ENCODE peak calls at places on chromosomes 7 and 10, in ten cellular contexts. I is activated B cell treated with CpG ODN at 0.5 μM for 24 hours; L is A549; P is heart left ventricle; M is lower leg skin; E is MCF 10A; Y is CD4-positive, alpha-beta T cell; J is BE2C; W is left ventricle myocardium inferior; G is endothelial cell. T is an unnamed sample.

GRCh38 chr10:43781480-43782361 is 133.0 kb upstream of the ZNF32 start:
- DNase-seq in I (no peak), L (no peak), P (no peak), M (peak; percentile 84), E (no peak), Y (no peak), J (peak; percentile 61), W (no peak), G (no peak), T (no peak)

GRCh38 chr10:90945496-90946070 is 24.7 kb upstream of the ANKRD1 start:
- DNase-seq in I (no peak), L (no peak), P (no peak), M (no peak), E (no peak), Y (no peak), J (no peak), W (no peak), G (no peak), T (no peak)

GRCh38 chr7:51186531-51186930 is 130.1 kb downstream of the COBL start:
- DNase-seq in I (no peak), L (no peak), P (peak; percentile 76), M (no peak), E (no peak), Y (no peak), J (no peak), W (peak; percentile 44), G (no peak), T (no peak)

GRCh38 chr7:151503902-151504714 is 15.6 kb downstream of the RHEB start:
- DNase-seq in I (no peak), L (peak; percentile 78), P (no peak), M (no peak), E (peak; percentile 95), Y (no peak), J (no peak), W (no peak), G (no peak), T (no peak)

GRCh38 chr10:93758911-93759410 is 1.2 kb downstream of the LGI1 start:
- DNase-seq in I (no peak), L (no peak), P (no peak), M (no peak), E (no peak), Y (no peak), J (no peak), W (no peak), G (no peak), T (no peak)

GRCh38 chr10:96588060-96588554 is 1.3 kb upstream of the TM9SF3 start:
- DNase-seq in I (no peak), L (no peak), P (no peak), M (no peak), E (no peak), Y (no peak), J (no peak), W (no peak), G (no peak), T (peak; percentile 32)

GRCh38 chr10:128843972-128844371 is 623.1 kb upstream of the MGMT start:
- DNase-seq in I (no peak), L (no peak), P (no peak), M (no peak), E (peak; percentile 25), Y (no peak), J (no peak), W (no peak), G (no peak), T (no peak)

GRCh38 chr7:77328669-77329068 is 87.5 kb downstream of the GSAP start:
- DNase-seq in I (no peak), L (no peak), P (no peak), M (no peak), E (no peak), Y (no peak), J (no peak), W (no peak), G (no peak), T (no peak)

GRCh38 chr10:17453377-17454091 is 861 bp downstream of the ST8SIA6 start:
- DNase-seq in I (no peak), L (peak; percentile 46), P (peak; percentile 49), M (peak; percentile 86), E (peak; percentile 70), Y (peak; percentile 21), J (no peak), W (peak; percentile 28), G (peak; percentile 42), T (peak; percentile 53)

GRCh38 chr7:102426268-102427031 is 6.9 kb upstream of the ORAI2 start:
- DNase-seq in I (peak; percentile 62), L (no peak), P (no peak), M (no peak), E (no peak), Y (peak; percentile 40), J (no peak), W (no peak), G (no peak), T (peak; percentile 81)

GRCh38 chr7:44213872-44214595 is 13.3 kb downstream of the YKT6 start:
- DNase-seq in I (no peak), L (peak; percentile 63), P (no peak), M (peak; percentile 75), E (peak; percentile 66), Y (no peak), J (no peak), W (no peak), G (peak; percentile 46), T (peak; percentile 78)

GRCh38 chr10:122158362-122158761 is 112.7 kb upstream of the BTBD16 start:
- DNase-seq in I (no peak), L (no peak), P (no peak), M (no peak), E (no peak), Y (no peak), J (no peak), W (no peak), G (no peak), T (no peak)

GRCh38 chr10:122152544-122152943 is 118.6 kb upstream of the BTBD16 start:
- DNase-seq in I (no peak), L (no peak), P (peak; percentile 94), M (peak; percentile 97), E (no peak), Y (no peak), J (no peak), W (peak; percentile 89), G (no peak), T (no peak)

GRCh38 chr10:122154034-122154732 is 116.9 kb upstream of the BTBD16 start:
- DNase-seq in I (no peak), L (no peak), P (peak; percentile 33), M (no peak), E (no peak), Y (no peak), J (no peak), W (no peak), G (no peak), T (no peak)

GRCh38 chr10:122157451-122157850 is 113.6 kb upstream of the BTBD16 start:
- DNase-seq in I (no peak), L (no peak), P (no peak), M (no peak), E (peak; percentile 19), Y (no peak), J (no peak), W (no peak), G (no peak), T (no peak)

GRCh38 chr10:122154733-122155366 is 116.2 kb upstream of the BTBD16 start:
- DNase-seq in I (no peak), L (no peak), P (peak; percentile 61), M (no peak), E (no peak), Y (no peak), J (no peak), W (no peak), G (peak; percentile 15), T (no peak)
- TF ChIP-seq CTCF in I (no peak), L (no peak), P (no peak), M (no peak), E (no peak), Y (no peak), J (no peak), W (no peak), G (no peak), T (no peak)

DNA sequence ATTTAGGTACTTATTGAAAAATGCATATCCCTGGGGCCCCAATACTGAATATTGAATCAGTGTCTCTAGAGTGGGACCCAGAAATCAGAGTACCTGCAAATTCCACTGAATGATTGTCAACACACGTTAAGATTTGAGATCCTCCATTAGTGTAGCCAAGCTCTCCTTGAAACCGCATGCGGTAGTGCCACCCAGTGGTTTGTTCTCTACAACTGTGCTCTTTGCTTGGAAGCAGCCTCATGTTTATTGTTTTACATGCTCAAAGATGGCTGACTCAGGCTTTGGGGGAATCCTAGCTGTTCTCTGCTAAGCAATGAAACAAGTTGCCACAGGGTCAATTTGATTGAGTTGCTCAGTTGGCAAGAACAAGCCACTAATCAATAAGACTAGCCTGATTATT is 340.2 kb upstream of the CELF2 start:
- DNase-seq in I (no peak), L (peak; percentile 24), P (peak; percentile 72), M (no peak), E (peak; percentile 80), Y (no peak), J (peak; percentile 6), W (peak; percentile 44), G (peak; percentile 72), T (peak; percentile 30)
- TF ChIP-seq CTCF in I (no peak), L (no peak), P (peak; percentile 53), M (no peak), E (peak; percentile 67), Y (no peak), J (peak; percentile 12), W (peak; percentile 73), G (peak; percentile 24), T (no peak)

DNA sequence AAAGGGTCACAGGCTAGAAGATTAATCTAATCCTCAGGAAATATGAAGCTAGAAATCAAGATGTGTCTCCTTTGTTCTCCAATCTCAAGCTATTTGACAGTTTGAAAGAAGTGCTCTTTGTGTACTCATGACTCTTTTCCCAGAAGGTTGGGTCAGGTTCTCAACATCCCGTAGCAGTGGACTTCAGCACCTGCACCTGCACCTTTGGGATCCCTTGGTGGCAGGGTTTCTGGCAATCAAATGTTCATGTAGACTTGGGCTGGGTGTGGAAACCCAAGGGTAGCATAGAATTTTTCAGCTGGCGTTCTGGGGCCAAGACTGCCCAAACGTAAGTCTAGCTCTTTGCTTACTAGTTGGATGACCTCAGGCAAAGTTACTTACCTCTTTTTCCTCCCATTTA is 134.4 kb downstream of the ADRA2A start:
- DNase-seq in I (no peak), L (no peak), P (no peak), M (no peak), E (no peak), Y (no peak), J (no peak), W (no peak), G (no peak), T (no peak)
- TF ChIP-seq CTCF in I (no peak), L (no peak), P (no peak), M (no peak), E (no peak), Y (no peak), J (no peak), W (no peak), G (no peak), T (no peak)

DNA sequence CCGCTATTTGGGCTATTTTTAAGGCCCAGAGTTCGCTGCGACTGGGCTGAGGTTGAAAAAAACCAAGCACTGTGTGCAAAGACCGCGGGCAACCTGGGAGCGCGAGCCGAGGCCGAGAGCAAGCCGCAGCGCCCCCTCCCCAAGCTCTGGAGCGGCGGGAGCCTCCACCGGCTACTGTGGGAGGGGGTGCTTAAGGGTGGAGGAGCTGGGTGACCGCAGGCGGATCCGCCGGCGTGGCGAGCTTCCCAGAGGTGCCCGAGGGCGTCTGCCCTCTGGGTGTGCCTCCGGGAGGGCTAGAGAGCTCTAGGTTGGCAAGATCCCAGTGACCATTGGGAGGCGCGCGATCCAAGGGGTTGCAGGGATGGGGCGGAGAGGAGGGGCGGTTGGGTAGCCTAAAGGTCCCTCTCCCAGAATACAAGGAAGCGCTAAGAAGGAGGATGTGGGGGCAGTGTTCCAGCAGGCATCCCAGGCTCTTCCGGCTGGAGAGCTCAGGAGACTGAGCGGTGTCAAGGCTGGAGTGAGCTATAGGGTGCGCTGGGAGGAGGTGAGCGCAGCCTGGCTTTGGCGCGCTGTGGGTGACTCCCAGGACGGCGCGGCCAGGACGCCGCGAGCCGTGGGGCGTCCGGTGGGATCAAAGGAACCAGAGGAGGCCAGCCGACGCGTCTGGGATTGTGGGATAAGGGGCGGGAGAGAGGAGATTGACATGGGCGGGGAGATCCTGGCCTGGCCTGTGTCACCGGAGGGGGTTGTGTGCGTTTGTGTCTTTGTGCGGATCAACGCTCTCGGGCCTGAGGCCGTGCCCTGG is 8.0 kb downstream of the DLX5 start:
- DNase-seq in I (no peak), L (peak; percentile 19), P (no peak), M (no peak), E (no peak), Y (no peak), J (peak; percentile 67), W (no peak), G (no peak), T (no peak)
- TF ChIP-seq CTCF in I (no peak), L (no peak), P (no peak), M (no peak), E (no peak), Y (no peak), J (peak; percentile 49), W (no peak), G (no peak), T (no peak)